ENCODE peak calls at places on chromosomes 4 and X, in four cellular contexts. M is mucosa of descending colon; J is stimulated activated CD4-positive, alpha-beta T cell treated with anti-CD3 and anti-CD28 coated beads, Interleukin-1b, Interleukin-23, amount 100 ng/mL, for 1 hour; X is activated T-helper 1 cell treated with anti-CD3 and anti-CD28 coated beads, Interleukin-2, amount 50 U/mL, for 16 hours. Z is an unnamed sample.

GRCh38 chr4:158996669-158997074 is 106.2 kb upstream of the RAPGEF2 start:
- DNase-seq in M (no peak), J (no peak), X (no peak), Z (no peak)

GRCh38 chr4:80101768-80102116 is 28.7 kb upstream of the ANTXR2 start:
- DNase-seq in M (no peak), J (no peak), X (no peak), Z (no peak)

GRCh38 chrX:8738588-8739189 is 6.8 kb upstream of the ANOS1 start:
- DNase-seq in M (peak; percentile 56), J (no peak), X (no peak), Z (no peak)

GRCh38 chr4:152363086-152363485 is 172.8 kb downstream of the FBXW7 start:
- DNase-seq in M (no peak), J (no peak), X (no peak), Z (no peak)

GRCh38 chrX:43644124-43644701 is 11.9 kb upstream of the MAOA start:
- DNase-seq in M (no peak), J (no peak), X (no peak), Z (no peak)

GRCh38 chrX:48899078-48899410 is 1.3 kb downstream of the PQBP1 start:
- DNase-seq in M (no peak), J (no peak), X (no peak), Z (no peak)

GRCh38 chr4:30912098-30912719 is 192.0 kb downstream of the PCDH7 start:
- DNase-seq in M (no peak), J (no peak), X (no peak), Z (no peak)

GRCh38 chrX:86383681-86384540 is 235.7 kb downstream of the DACH2 start:
- DNase-seq in M (no peak), J (no peak), X (no peak), Z (no peak)

GRCh38 chr4:10015140-10015753 is 6.0 kb downstream of the SLC2A9 start:
- DNase-seq in M (peak; percentile 81), J (no peak), X (no peak), Z (no peak)

GRCh38 chr4:150078041-150078995 is at the start of gene DCLK2:
- DNase-seq in M (peak; percentile 59), J (no peak), X (no peak), Z (no peak)

GRCh38 chrX:114162068-114162735 is 421.7 kb upstream of the HTR2C start:
- DNase-seq in M (no peak), J (no peak), X (no peak), Z (no peak)

GRCh38 chrX:103063918-103064434 is at the start of gene BEX1:
- DNase-seq in M (no peak), J (no peak), X (no peak), Z (no peak)

GRCh38 chrX:105872921-105873320 is 50.6 kb downstream of the NRK start:
- DNase-seq in M (no peak), J (no peak), X (no peak), Z (no peak)

GRCh38 chrX:18873836-18874235 is 110.1 kb downstream of the PHKA2 start:
- DNase-seq in M (no peak), J (no peak), X (no peak), Z (no peak)

GRCh38 chrX:33106737-33107136 is 104.6 kb downstream of the DMD start:
- DNase-seq in M (no peak), J (no peak), X (no peak), Z (no peak)

GRCh38 chrX:15055146-15055930 is 182.1 kb downstream of the MOSPD2 start:
- DNase-seq in M (no peak), J (no peak), X (no peak), Z (no peak)

GRCh38 chr4:1309261-1310010 is 19.7 kb downstream of the MAEA start:
- DNase-seq in M (peak; percentile 66), J (peak; percentile 16), X (peak; percentile 33), Z (peak; percentile 65)

GRCh38 chrX:132426695-132427281 is 62.0 kb downstream of the MBNL3 start:
- DNase-seq in M (no peak), J (no peak), X (no peak), Z (no peak)

GRCh38 chr4:17173300-17173699 is 274.9 kb upstream of the LDB2 start:
- DNase-seq in M (no peak), J (no peak), X (no peak), Z (no peak)

GRCh38 chrX:24360272-24360671 is at the start of gene SUPT20HL1:
- DNase-seq in M (no peak), J (no peak), X (no peak), Z (no peak)

Z was measured in GM18507.